ENCODE peak calls at places on chromosomes 11 and 22, in seven cellular contexts. R is mesendoderm, B is H9, N is IMR-90, Q is mesenchymal stem cell, K is H1, U is trophoblast cell. L is an unnamed sample.

GRCh38 chr11:67409781-67410368 is 5.6 kb upstream of the CARNS1 start:
- DNase-seq in R (peak), B (peak), N (no peak), Q (no peak), K (peak), U (no peak), L (no peak)

GRCh38 chr11:130873766-130874165 is 42.5 kb downstream of the SNX19 start:
- DNase-seq in R (peak), B (no peak), N (peak), Q (peak), K (no peak), U (no peak), L (no peak)

GRCh38 chr11:504053-504993 is 2.7 kb downstream of the RNH1 start:
- DNase-seq in R (no peak), B (no peak), N (no peak), Q (no peak), K (no peak), U (no peak), L (no peak)

GRCh38 chr11:132504501-132505041 is 1027.7 kb downstream of the OPCML start:
- DNase-seq in R (peak), B (peak), N (no peak), Q (no peak), K (no peak), U (no peak), L (no peak)

GRCh38 chr11:133946541-133947297 is 10.0 kb downstream of the IGSF9B start:
- DNase-seq in R (no peak), B (no peak), N (no peak), Q (no peak), K (no peak), U (no peak), L (no peak)

GRCh38 chr11:75626692-75627536 is 41.9 kb downstream of the MAP6 start:
- DNase-seq in R (no peak), B (no peak), N (peak), Q (peak), K (no peak), U (no peak), L (no peak)

GRCh38 chr11:57515332-57516060 is at the start of gene SLC43A1:
- DNase-seq in R (no peak), B (peak), N (peak), Q (peak), K (peak), U (peak), L (no peak)

GRCh38 chr11:133902506-133902905 is 54.3 kb downstream of the IGSF9B start:
- DNase-seq in R (no peak), B (no peak), N (no peak), Q (no peak), K (no peak), U (no peak), L (no peak)

GRCh38 chr11:9090488-9091043 is 833 bp downstream of the SCUBE2 start:
- DNase-seq in R (no peak), B (no peak), N (no peak), Q (peak), K (no peak), U (no peak), L (no peak)

GRCh38 chr11:5818245-5818865 is 9.6 kb downstream of the OR52N2 start:
- DNase-seq in R (no peak), B (no peak), N (no peak), Q (peak), K (no peak), U (peak), L (no peak)

GRCh38 chr11:76824980-76825725 is 35.6 kb upstream of the ACER3 start:
- DNase-seq in R (no peak), B (no peak), N (peak), Q (no peak), K (no peak), U (peak), L (no peak)

GRCh38 chr11:45280449-45280848 is 5.7 kb downstream of the SYT13 start:
- DNase-seq in R (no peak), B (no peak), N (peak), Q (no peak), K (no peak), U (no peak), L (no peak)

GRCh38 chr11:124760205-124760652 is 1.9 kb downstream of the ESAM start:
- DNase-seq in R (no peak), B (peak), N (no peak), Q (peak), K (peak), U (peak), L (no peak)

GRCh38 chr11:117851852-117852251 is 24.6 kb downstream of the FXYD6 start:
- DNase-seq in R (no peak), B (peak), N (no peak), Q (no peak), K (no peak), U (no peak), L (no peak)

GRCh38 chr11:133708547-133709051 is 136.7 kb downstream of the SPATA19 start:
- DNase-seq in R (no peak), B (no peak), N (no peak), Q (no peak), K (peak), U (no peak), L (no peak)

GRCh38 chr22:37726240-37726887 is 29.5 kb downstream of the TRIOBP start:
- DNase-seq in R (no peak), B (no peak), N (peak), Q (peak), K (no peak), U (peak), L (no peak)

GRCh38 chr11:102317099-102317767 is at the start of gene BIRC3:
- DNase-seq in R (peak), B (peak), N (peak), Q (peak), K (peak), U (peak), L (peak)

GRCh38 chr11:975824-976223 is 50.2 kb downstream of the AP2A2 start:
- DNase-seq in R (peak), B (peak), N (peak), Q (peak), K (peak), U (peak), L (peak)

GRCh38 chr22:40326905-40327735 is 19.2 kb upstream of the ADSL start:
- DNase-seq in R (peak), B (peak), N (peak), Q (peak), K (no peak), U (no peak), L (peak)

GRCh38 chr22:50282361-50283144 is 12.4 kb upstream of the MAPK11 start:
- DNase-seq in R (peak), B (no peak), N (peak), Q (peak), K (no peak), U (peak), L (no peak)

GRCh38 chr11:82907376-82907775 is 5.8 kb downstream of the DDIAS start:
- DNase-seq in R (no peak), B (no peak), N (no peak), Q (no peak), K (no peak), U (no peak), L (no peak)

GRCh38 chr11:70313945-70314344 is 43.5 kb downstream of the PPFIA1 start:
- DNase-seq in R (peak), B (no peak), N (no peak), Q (no peak), K (no peak), U (no peak), L (no peak)

GRCh38 chr22:28950567-28951411 is 67.4 kb downstream of the ZNRF3 start:
- DNase-seq in R (no peak), B (no peak), N (no peak), Q (no peak), K (no peak), U (no peak), L (no peak)

GRCh38 chr11:67120881-67121710 is 2.0 kb downstream of the KDM2A start:
- DNase-seq in R (no peak), B (no peak), N (peak), Q (peak), K (no peak), U (peak), L (no peak)

GRCh38 chr22:46775789-46776485 is 13.5 kb downstream of the TBC1D22A start:
- DNase-seq in R (no peak), B (no peak), N (no peak), Q (no peak), K (no peak), U (no peak), L (no peak)

GRCh38 chr11:119091966-119092879 is 7.5 kb downstream of the HMBS start:
- DNase-seq in R (no peak), B (no peak), N (no peak), Q (no peak), K (no peak), U (no peak), L (no peak)

GRCh38 chr11:78365381-78365792 is 52.2 kb downstream of the GAB2 start:
- DNase-seq in R (peak), B (peak), N (no peak), Q (no peak), K (peak), U (peak), L (peak)

GRCh38 chr22:17137226-17137625 is 16.1 kb upstream of the TMEM121B start:
- DNase-seq in R (no peak), B (no peak), N (no peak), Q (no peak), K (no peak), U (no peak), L (no peak)

GRCh38 chr11:118202599-118203422 is 22.0 kb downstream of the JAML start:
- DNase-seq in R (no peak), B (no peak), N (no peak), Q (no peak), K (no peak), U (no peak), L (no peak)

GRCh38 chr22:32693102-32693501 is 108.4 kb upstream of the TIMP3 start:
- DNase-seq in R (peak), B (no peak), N (no peak), Q (no peak), K (no peak), U (peak), L (no peak)

GRCh38 chr11:26319906-26320305 is 12.0 kb upstream of the ANO3 start:
- DNase-seq in R (peak), B (peak), N (no peak), Q (peak), K (no peak), U (no peak), L (no peak)

GRCh38 chr11:45649544-45650165 is 15.8 kb downstream of the CHST1 start:
- DNase-seq in R (no peak), B (no peak), N (no peak), Q (no peak), K (peak), U (no peak), L (no peak)

GRCh38 chr11:116970485-116971292 is 127.5 kb downstream of the SIK3 start:
- DNase-seq in R (no peak), B (no peak), N (peak), Q (peak), K (no peak), U (no peak), L (no peak)

GRCh38 chr11:58805065-58805464 is 39.4 kb downstream of the GLYATL2 start:
- DNase-seq in R (no peak), B (no peak), N (peak), Q (no peak), K (no peak), U (peak), L (no peak)

GRCh38 chr22:29320546-29320945 is 5.0 kb upstream of the RASL10A start:
- DNase-seq in R (peak), B (no peak), N (no peak), Q (peak), K (no peak), U (no peak), L (no peak)

GRCh38 chr11:111459506-111460270 is 52.5 kb downstream of the BTG4 start:
- DNase-seq in R (peak), B (no peak), N (no peak), Q (no peak), K (no peak), U (peak), L (no peak)

GRCh38 chr11:3157381-3158130 is 7.6 kb downstream of the OSBPL5 start:
- DNase-seq in R (no peak), B (no peak), N (no peak), Q (no peak), K (no peak), U (no peak), L (no peak)

GRCh38 chr11:35794850-35795249 is 132.3 kb downstream of the TRIM44 start:
- DNase-seq in R (peak), B (no peak), N (peak), Q (peak), K (no peak), U (peak), L (no peak)

DNA sequence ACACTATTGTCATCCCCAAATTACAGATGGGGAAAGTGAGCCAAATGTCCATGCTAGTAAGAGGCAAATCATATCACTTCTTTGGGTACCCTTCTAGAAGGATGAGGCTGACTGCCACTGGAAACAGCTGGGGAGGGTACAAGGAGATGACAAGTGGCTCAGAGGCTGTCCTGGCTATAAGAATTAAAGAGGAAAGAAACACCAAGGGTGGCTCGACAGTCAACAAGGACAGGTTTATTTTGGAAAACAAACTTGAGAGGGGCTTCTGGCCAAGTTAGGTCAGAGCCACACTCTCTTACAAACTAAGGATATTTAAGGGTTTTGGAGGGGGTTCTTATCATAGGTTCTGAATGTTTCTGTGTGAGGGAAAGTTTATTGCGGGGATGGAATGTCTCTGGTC is 2.1 kb upstream of the MIF start:
- DNase-seq in R (no peak), B (no peak), N (no peak), Q (no peak), K (no peak), U (peak), L (no peak)
- H4K8ac ChIP-seq in R (no peak), B (no peak), N (no peak), Q (no peak), K (no peak), U (no peak), L (no peak)

DNA sequence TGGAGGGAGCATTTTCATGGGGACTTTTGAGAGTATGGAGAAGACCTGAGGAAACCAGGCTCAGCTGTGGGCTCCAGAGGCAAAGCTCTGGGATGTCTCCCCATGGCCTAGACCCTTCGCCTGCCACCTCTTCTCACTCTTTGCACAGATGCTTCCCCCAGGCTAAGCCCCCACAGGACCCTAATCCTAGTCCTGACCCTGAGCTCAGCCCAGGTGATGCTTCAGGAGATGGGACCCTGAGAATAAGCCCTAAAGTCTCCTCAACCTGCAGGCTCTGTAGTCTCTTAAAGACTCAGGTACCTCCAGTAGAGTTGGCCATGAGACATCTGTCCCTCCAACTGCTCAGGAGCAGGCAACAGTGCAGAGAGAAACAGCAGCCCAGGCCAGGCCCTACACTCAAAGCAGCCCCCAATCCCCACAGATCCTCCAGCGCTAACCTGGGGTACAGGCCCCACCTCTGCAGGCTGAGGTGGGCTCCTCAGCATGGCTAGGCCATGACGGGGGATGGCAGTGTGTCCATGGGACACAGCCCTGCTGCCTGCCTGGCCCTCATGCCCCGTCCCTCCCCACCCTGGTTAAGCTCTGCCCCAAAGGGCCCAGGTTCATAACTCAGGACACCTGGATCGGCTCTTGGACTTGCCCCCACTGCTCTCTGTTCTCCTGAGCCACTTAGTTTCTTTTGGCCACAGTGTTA is 39.4 kb downstream of the GGTLC2 start:
- DNase-seq in R (no peak), B (no peak), N (no peak), Q (no peak), K (no peak), U (no peak), L (no peak)
- H4K8ac ChIP-seq in R (no peak), B (no peak), N (peak), Q (no peak), K (no peak), U (no peak), L (no peak)

DNA sequence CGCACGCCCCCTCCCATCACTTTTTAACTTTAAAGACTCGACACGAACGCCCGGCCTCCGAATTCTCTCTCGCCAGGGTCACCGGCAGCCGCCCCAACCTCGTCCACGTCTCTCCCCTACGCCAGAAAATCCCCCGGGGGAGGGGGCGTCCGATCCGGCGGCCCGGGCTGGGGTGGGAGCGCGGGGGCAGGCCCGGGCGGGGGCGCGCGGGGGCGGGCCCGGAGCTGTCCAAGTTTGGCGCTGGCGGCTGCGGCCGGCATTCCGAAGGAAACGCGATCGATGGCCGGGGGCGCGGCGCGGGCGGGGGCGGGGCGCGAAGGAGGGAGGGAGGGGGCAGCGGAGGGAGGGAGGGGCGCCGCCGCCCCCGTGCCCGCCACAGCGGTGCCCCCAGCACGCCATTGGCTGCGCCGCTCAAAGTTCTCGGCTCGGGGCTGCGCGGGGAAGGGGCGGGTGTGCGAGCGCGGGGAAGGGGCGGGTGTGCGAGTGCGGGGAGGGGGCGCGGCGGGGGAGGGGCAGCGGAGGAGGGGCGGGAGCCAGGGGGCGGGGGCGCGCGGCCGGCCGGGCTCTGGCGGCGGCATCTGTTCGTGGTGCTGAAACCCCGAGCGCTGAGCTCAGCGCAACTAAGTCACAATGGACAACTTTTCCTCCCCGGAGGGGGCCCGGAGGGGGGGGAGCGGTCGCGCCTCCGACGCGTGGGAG is 2.4 kb downstream of the PHF21B start:
- DNase-seq in R (peak), B (peak), N (peak), Q (peak), K (peak), U (peak), L (peak)
- H4K8ac ChIP-seq in R (no peak), B (no peak), N (no peak), Q (no peak), K (peak), U (no peak), L (no peak)

GRCh38 chr11:18014876-18015275 is 2.0 kb upstream of the SERGEF start:
- DNase-seq in R (no peak), B (no peak), N (no peak), Q (no peak), K (no peak), U (no peak), L (no peak)
- H4K8ac ChIP-seq in R (no peak), B (no peak), N (no peak), Q (no peak), K (no peak), U (no peak), L (no peak)

GRCh38 chr11:94747136-94748110 is 20.7 kb upstream of the AMOTL1 start:
- DNase-seq in R (peak), B (no peak), N (no peak), Q (peak), K (no peak), U (peak), L (no peak)
- H4K8ac ChIP-seq in R (no peak), B (no peak), N (no peak), Q (no peak), K (no peak), U (no peak), L (no peak)

DNA sequence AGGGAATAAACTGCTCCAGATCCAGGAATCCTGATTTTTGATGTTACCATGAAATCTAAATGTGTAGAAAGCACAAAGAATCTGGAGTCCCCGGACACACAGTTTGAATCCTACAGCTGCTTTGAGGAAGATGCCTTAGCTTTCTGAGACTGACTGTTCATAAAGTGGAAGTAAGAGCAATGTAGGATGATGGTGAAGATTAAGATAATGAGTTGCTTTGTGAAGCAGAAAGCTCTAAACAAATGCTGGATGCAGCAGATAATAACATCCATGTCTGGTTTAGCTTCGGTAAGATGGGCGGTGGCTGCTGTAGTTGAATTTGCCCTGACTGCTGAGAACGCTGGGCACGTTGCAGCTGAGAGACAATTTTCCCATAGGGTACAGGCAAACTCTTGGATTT is 20.1 kb downstream of the OVOL1 start:
- DNase-seq in R (no peak), B (no peak), N (no peak), Q (no peak), K (no peak), U (no peak), L (no peak)
- H4K8ac ChIP-seq in R (no peak), B (no peak), N (no peak), Q (no peak), K (no peak), U (no peak), L (no peak)

GRCh38 chr11:44264761-44265160 is 45.2 kb downstream of the ALX4 start:
- DNase-seq in R (no peak), B (no peak), N (no peak), Q (no peak), K (no peak), U (no peak), L (no peak)
- H4K8ac ChIP-seq in R (no peak), B (no peak), N (no peak), Q (no peak), K (no peak), U (no peak), L (no peak)

DNA sequence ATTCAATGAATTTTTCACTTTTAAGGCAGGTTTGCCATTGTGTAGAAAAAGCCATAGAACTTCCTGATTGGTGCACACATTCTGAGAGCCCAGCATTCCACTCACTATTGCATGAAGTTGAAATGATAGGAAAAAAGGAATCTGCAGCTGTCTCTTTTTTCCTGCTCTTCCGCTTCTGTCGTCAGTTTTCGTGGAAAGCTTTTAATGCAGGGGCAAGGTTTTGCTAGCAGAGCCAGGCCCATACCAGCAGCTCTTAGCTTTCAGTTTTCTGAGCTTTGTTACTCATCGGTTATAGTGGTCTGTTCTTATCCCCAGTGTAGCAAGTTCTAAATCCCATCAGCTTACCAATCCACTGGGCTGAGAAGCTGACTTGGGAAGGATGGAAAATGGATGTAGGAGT is 162.9 kb upstream of the TTC12 start:
- DNase-seq in R (no peak), B (no peak), N (no peak), Q (no peak), K (no peak), U (peak), L (no peak)
- H4K8ac ChIP-seq in R (no peak), B (no peak), N (no peak), Q (no peak), K (no peak), U (no peak), L (no peak)